ENCODE peak calls at places on chromosomes 6 and 20, in six cellular contexts. G is activated CD4-positive, CD25-positive, alpha-beta regulatory T cell; Z is NCI-H69; R is AG08396; F is activated CD4-positive, alpha-beta T cell treated with anti-CD3 and anti-CD28 coated beads for 48 hours; K is AG09309. V is an unnamed sample.

GRCh38 chr6:155274106-155274505 is 10.3 kb downstream of the CLDN20 start:
- DNase-seq in R (no peak), K (no peak), Z (no peak), G (no peak), F (no peak), V (no peak)

GRCh38 chr6:158150701-158151100 is 17.4 kb downstream of the SERAC1 start:
- DNase-seq in G (no peak), R (no peak), Z (no peak), F (no peak), K (no peak), V (no peak)

GRCh38 chr6:154696661-154697060 is 36.6 kb upstream of the SCAF8 start:
- DNase-seq in R (no peak), F (no peak), G (no peak), Z (no peak), K (no peak), V (no peak)

GRCh38 chr6:37653933-37654565 is 43.6 kb downstream of the MDGA1 start:
- DNase-seq in K (no peak), G (peak), R (peak), Z (no peak), F (peak), V (peak)

GRCh38 chr6:33160728-33161323 is 31.4 kb downstream of the COL11A2 start:
- DNase-seq in K (peak), R (peak), Z (no peak), F (peak), G (no peak), V (no peak)

GRCh38 chr20:37328149-37328945 is 17.6 kb upstream of the SRC start:
- DNase-seq in K (no peak), R (no peak), Z (no peak), F (no peak), G (no peak), V (no peak)

GRCh38 chr20:58630063-58630462 is 21.0 kb upstream of the STX16 start:
- DNase-seq in G (no peak), F (no peak), Z (no peak), K (no peak), R (peak), V (no peak)

GRCh38 chr6:165804331-165805066 is 141.5 kb upstream of the PDE10A start:
- DNase-seq in R (no peak), K (no peak), F (no peak), G (no peak), Z (no peak), V (no peak)

GRCh38 chr6:46035242-46035641 is 19.6 kb upstream of the CLIC5 start:
- DNase-seq in F (no peak), G (no peak), R (no peak), Z (no peak), K (no peak), V (no peak)

V was measured in activated naive CD4-positive, alpha-beta T cell treated with anti-CD3 and anti-CD28 coated beads for 36 hours.